ENCODE peak calls at places on chromosomes 1 and 21, in seven cellular contexts. Z, Q, U, A, N, D and T are unnamed samples.

GRCh38 chr1:31932491-31933316 is 5.5 kb downstream of the PTP4A2 start:
- DNase-seq in Z (no peak), Q (no peak), D (no peak), N (no peak), U (peak), A (no peak), T (peak)

GRCh38 chr1:175287377-175287776 is 94.8 kb upstream of the KIAA0040 start:
- DNase-seq in Z (peak), A (no peak), N (no peak), D (no peak), U (no peak), Q (no peak), T (no peak)

GRCh38 chr1:110063781-110064180 is 6.7 kb downstream of the ALX3 start:
- DNase-seq in U (no peak), Z (no peak), D (no peak), A (no peak), Q (no peak), N (no peak), T (no peak)

GRCh38 chr21:32605469-32605868 is 6.7 kb downstream of the CFAP298 start:
- DNase-seq in Z (no peak), D (no peak), N (no peak), A (no peak), Q (no peak), U (no peak), T (no peak)

GRCh38 chr1:175000697-175001187 is 995 bp downstream of the CACYBP start:
- DNase-seq in Q (no peak), A (no peak), N (no peak), D (no peak), U (peak), Z (no peak), T (no peak)

GRCh38 chr1:206769331-206769731 is 1.2 kb upstream of the IL19 start:
- DNase-seq in D (no peak), N (no peak), Z (no peak), U (no peak), A (no peak), Q (no peak), T (no peak)

GRCh38 chr1:183270541-183271141 is 84.6 kb downstream of the LAMC2 start:
- DNase-seq in Q (no peak), D (no peak), U (peak), A (no peak), Z (no peak), N (peak), T (peak)

GRCh38 chr1:214331827-214332423 is 51.0 kb downstream of the SMYD2 start:
- DNase-seq in Z (peak), D (peak), U (peak), A (no peak), N (peak), Q (peak), T (no peak)

GRCh38 chr1:152036316-152037216 is at the start of gene S100A11:
- DNase-seq in A (no peak), Q (peak), N (peak), Z (peak), D (peak), U (peak), T (peak)

GRCh38 chr1:205375816-205376545 is 19.3 kb upstream of the KLHDC8A start:
- DNase-seq in Q (no peak), A (no peak), D (no peak), N (peak), Z (peak), U (peak), T (no peak)